ENCODE peak calls at places on chromosome 11, in four cellular contexts. One of them, this sample, is unnamed.

GRCh38 chr11:382081-382643 is 11.8 kb upstream of the PKP3 start:
- DNase-seq in HCT116: no peak
- DNase-seq in DND-41: no peak
- DNase-seq in AG09319: no peak
- DNase-seq in this sample: no peak

GRCh38 chr11:15349413-15349812 is 234.7 kb downstream of the INSC start:
- DNase-seq in DND-41: no peak
- DNase-seq in AG09319: no peak
- DNase-seq in HCT116: no peak
- DNase-seq in this sample: no peak

GRCh38 chr11:113690619-113691569 is 15.2 kb downstream of the TMPRSS5 start:
- DNase-seq in AG09319: no peak
- DNase-seq in DND-41: peak; percentile 10
- DNase-seq in HCT116: peak; percentile 76
- DNase-seq in this sample: peak; percentile 77

GRCh38 chr11:10355257-10355661 is 50.4 kb downstream of the ADM start:
- DNase-seq in AG09319: no peak
- DNase-seq in HCT116: no peak
- DNase-seq in DND-41: no peak
- DNase-seq in this sample: no peak

GRCh38 chr11:66616379-66617147 is at the start of gene RBM14:
- DNase-seq in DND-41: peak; percentile 100
- DNase-seq in AG09319: peak; percentile 97
- DNase-seq in HCT116: peak; percentile 98
- DNase-seq in this sample: peak; percentile 97

GRCh38 chr11:88421530-88421929 is 84.0 kb upstream of the CTSC start:
- DNase-seq in HCT116: no peak
- DNase-seq in AG09319: no peak
- DNase-seq in DND-41: peak; percentile 81
- DNase-seq in this sample: no peak

GRCh38 chr11:19769820-19770219 is 57.2 kb downstream of the NAV2 start:
- DNase-seq in HCT116: no peak
- DNase-seq in AG09319: peak; percentile 43
- DNase-seq in DND-41: no peak
- DNase-seq in this sample: no peak

GRCh38 chr11:64088159-64089026 is 52.7 kb downstream of the FLRT1 start:
- DNase-seq in AG09319: no peak
- DNase-seq in HCT116: peak; percentile 6
- DNase-seq in DND-41: peak; percentile 30
- DNase-seq in this sample: no peak

GRCh38 chr11:133118563-133119303 is 413.6 kb downstream of the OPCML start:
- DNase-seq in HCT116: no peak
- DNase-seq in DND-41: no peak
- DNase-seq in AG09319: no peak
- DNase-seq in this sample: no peak

GRCh38 chr11:120133216-120134105 is 4.5 kb downstream of the TRIM29 start:
- DNase-seq in HCT116: no peak
- DNase-seq in DND-41: no peak
- DNase-seq in AG09319: no peak
- DNase-seq in this sample: no peak

GRCh38 chr11:71342951-71343827 is 90.8 kb upstream of the SHANK2 start:
- DNase-seq in HCT116: peak; percentile 40
- DNase-seq in DND-41: peak; percentile 23
- DNase-seq in AG09319: no peak
- DNase-seq in this sample: no peak

GRCh38 chr11:105840391-105840790 is 181.6 kb downstream of the MSANTD4 start:
- DNase-seq in AG09319: no peak
- DNase-seq in DND-41: no peak
- DNase-seq in HCT116: no peak
- DNase-seq in this sample: no peak

GRCh38 chr11:48043111-48043997 is 63.0 kb downstream of the PTPRJ start:
- DNase-seq in DND-41: peak; percentile 44
- DNase-seq in AG09319: no peak
- DNase-seq in HCT116: no peak
- DNase-seq in this sample: no peak

GRCh38 chr11:61022311-61023085 is 51.0 kb downstream of the CD6 start:
- DNase-seq in AG09319: no peak
- DNase-seq in HCT116: no peak
- DNase-seq in DND-41: no peak
- DNase-seq in this sample: no peak

GRCh38 chr11:72741429-72741833 is 10.8 kb downstream of the ARAP1 start:
- DNase-seq in AG09319: no peak
- DNase-seq in DND-41: no peak
- DNase-seq in HCT116: no peak
- DNase-seq in this sample: no peak

GRCh38 chr11:8328231-8328794 is 64.6 kb upstream of the LMO1 start:
- DNase-seq in DND-41: no peak
- DNase-seq in AG09319: no peak
- DNase-seq in HCT116: no peak
- DNase-seq in this sample: no peak

GRCh38 chr11:32198053-32198452 is 107.2 kb downstream of the RCN1 start:
- DNase-seq in DND-41: no peak
- DNase-seq in AG09319: no peak
- DNase-seq in HCT116: no peak
- DNase-seq in this sample: no peak

GRCh38 chr11:36702330-36703054 is 104.5 kb upstream of the RAG2 start:
- DNase-seq in AG09319: peak; percentile 16
- DNase-seq in DND-41: peak; percentile 68
- DNase-seq in HCT116: peak; percentile 66
- DNase-seq in this sample: peak; percentile 20

GRCh38 chr11:64787526-64788320 is 9.4 kb upstream of the SF1 start:
- DNase-seq in AG09319: no peak
- DNase-seq in DND-41: peak; percentile 40
- DNase-seq in HCT116: no peak
- DNase-seq in this sample: no peak